ENCODE peak calls at places on chromosomes 12 and 14, in six cellular contexts. X is astrocyte of the spinal cord, T is lower lobe of right lung, G is HFF-Myc, C is tibial artery, V is cardiac muscle cell. S is an unnamed sample.

GRCh38 chr12:94590428-94590827 is 59.9 kb downstream of the TMCC3 start:
- DNase-seq in X (no peak), V (no peak), C (no peak), G (no peak), T (no peak), S (no peak)

GRCh38 chr14:31692376-31692781 is 131.2 kb downstream of the NUBPL start:
- DNase-seq in G (peak; percentile 31), C (no peak), T (no peak), X (peak; percentile 50), V (peak; percentile 25), S (no peak)

GRCh38 chr14:72845675-72846074 is 48.2 kb downstream of the DPF3 start:
- DNase-seq in X (no peak), C (no peak), G (no peak), T (no peak), V (no peak), S (no peak)

GRCh38 chr12:16555630-16556029 is 50.3 kb downstream of the LMO3 start:
- DNase-seq in G (no peak), C (no peak), V (peak; percentile 98), X (no peak), T (no peak), S (no peak)

GRCh38 chr14:68286667-68287066 is 467.1 kb downstream of the RAD51B start:
- DNase-seq in T (no peak), C (no peak), X (no peak), G (no peak), V (no peak), S (no peak)

GRCh38 chr12:76042147-76042546 is 10.6 kb upstream of the PHLDA1 start:
- DNase-seq in V (no peak), C (no peak), X (no peak), T (no peak), G (no peak), S (no peak)

GRCh38 chr12:113302925-113303640 is 31.8 kb downstream of the SLC8B1 start:
- DNase-seq in V (no peak), G (no peak), C (no peak), X (no peak), T (no peak), S (no peak)

GRCh38 chr12:57164966-57165365 is 17.5 kb upstream of the LRP1-AS start:
- DNase-seq in V (peak; percentile 56), T (no peak), C (no peak), X (peak; percentile 53), G (no peak), S (no peak)

GRCh38 chr12:30990776-30991175 is 64.2 kb downstream of the TSPAN11 start:
- DNase-seq in C (no peak), T (no peak), X (no peak), G (no peak), V (no peak), S (no peak)

GRCh38 chr12:130334937-130335336 is 2.8 kb upstream of the PIWIL1 start:
- DNase-seq in X (no peak), G (no peak), V (no peak), C (no peak), T (no peak), S (no peak)

GRCh38 chr14:34231626-34232025 is 230.4 kb downstream of the SPTSSA start:
- DNase-seq in C (no peak), V (no peak), T (no peak), G (no peak), X (peak; percentile 15), S (no peak)

GRCh38 chr14:72948481-72949138 is 22.3 kb downstream of the DCAF4 start:
- DNase-seq in C (peak; percentile 79), G (no peak), T (peak; percentile 67), X (peak; percentile 81), V (peak; percentile 75), S (no peak)

GRCh38 chr12:41899577-41899976 is 245.1 kb downstream of the GXYLT1 start:
- DNase-seq in C (no peak), V (no peak), T (no peak), X (no peak), G (no peak), S (no peak)

GRCh38 chr14:59905193-59905592 is 14.8 kb upstream of the LRRC9 start:
- DNase-seq in G (no peak), X (peak; percentile 38), T (no peak), V (no peak), C (no peak), S (no peak)

GRCh38 chr12:122747224-122748175 is 5.1 kb upstream of the DENR start:
- DNase-seq in V (no peak), C (peak; percentile 16), G (no peak), T (no peak), X (no peak), S (no peak)

GRCh38 chr12:27583057-27583797 is 59.2 kb downstream of the PPFIBP1 start:
- DNase-seq in T (no peak), V (peak; percentile 59), X (peak; percentile 54), C (no peak), G (no peak), S (no peak)

GRCh38 chr12:46941981-46942380 is 116.2 kb upstream of the SLC38A4 start:
- DNase-seq in T (no peak), G (no peak), C (no peak), V (no peak), X (no peak), S (no peak)

GRCh38 chr12:52221912-52222457 is 11.1 kb upstream of the KRT7 start:
- DNase-seq in C (peak; percentile 76), X (no peak), V (peak; percentile 62), T (no peak), G (no peak), S (peak; percentile 73)

GRCh38 chr12:130222519-130223255 is 60.4 kb downstream of the FZD10 start:
- DNase-seq in C (no peak), X (no peak), V (no peak), T (no peak), G (no peak), S (no peak)

GRCh38 chr14:69842671-69843407 is 36.4 kb upstream of the SMOC1 start:
- DNase-seq in X (no peak), G (no peak), T (no peak), V (no peak), C (no peak), S (no peak)

GRCh38 chr14:61797304-61797703 is 35.1 kb downstream of the SNAPC1 start:
- DNase-seq in X (no peak), T (no peak), C (no peak), V (no peak), G (no peak), S (no peak)

GRCh38 chr14:54537651-54538050 is 27.9 kb downstream of the CGRRF1 start:
- DNase-seq in C (no peak), T (no peak), G (no peak), V (no peak), X (no peak), S (no peak)

GRCh38 chr14:76644875-76645518 is 116.3 kb upstream of the VASH1 start:
- DNase-seq in G (no peak), V (peak; percentile 47), X (peak; percentile 5), T (no peak), C (no peak), S (no peak)
- TF ChIP-seq CTCF in G (peak; percentile 62), V (peak; percentile 66), X (peak; percentile 52), T (peak; percentile 33), C (peak; percentile 15), S (peak; percentile 10)

GRCh38 chr14:103085106-103086091 is 1.4 kb downstream of the LBHD2 start:
- DNase-seq in G (no peak), T (no peak), X (no peak), C (no peak), V (no peak), S (no peak)
- TF ChIP-seq CTCF in G (peak; percentile 56), T (no peak), X (peak; percentile 34), C (no peak), V (peak; percentile 36), S (no peak)

DNA sequence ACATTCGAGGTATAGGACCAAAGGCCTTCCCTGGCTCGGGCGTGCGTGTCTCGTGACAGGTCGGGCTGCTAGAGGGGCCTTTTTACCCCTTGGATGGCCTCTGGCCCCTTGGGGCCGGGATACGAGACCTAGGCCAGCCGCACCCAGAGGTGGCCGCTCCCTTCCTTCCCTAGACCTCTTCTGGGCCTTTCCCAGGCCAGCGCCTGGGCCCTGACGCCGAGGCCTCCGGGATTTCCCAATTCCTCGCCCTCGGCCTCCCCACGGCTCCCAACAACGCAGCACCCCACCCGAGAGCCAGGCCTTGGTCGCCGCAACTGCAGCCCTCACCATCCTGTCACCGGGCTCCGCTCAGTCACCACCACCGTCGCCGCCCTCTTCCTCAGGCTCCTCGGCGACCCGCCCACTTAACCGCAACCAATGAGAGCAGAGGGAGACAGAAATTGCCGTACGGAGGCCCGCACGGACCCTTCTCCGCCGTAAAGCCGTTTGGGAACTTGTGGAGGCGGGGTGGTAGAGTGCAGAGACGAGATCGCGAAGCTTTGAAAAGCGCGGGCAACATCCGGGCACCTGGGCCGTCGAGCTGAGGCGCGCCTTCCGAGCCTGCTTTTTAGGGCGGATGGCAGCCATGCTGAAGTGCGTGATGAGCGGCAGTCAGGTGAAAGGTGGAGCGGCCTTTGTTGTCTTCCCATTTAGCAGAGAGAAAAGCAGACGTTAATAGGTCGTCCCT is at the start of the genes RAD9B and VPS29:
- DNase-seq in T (peak; percentile 99), V (peak; percentile 98), G (peak; percentile 95), X (peak; percentile 98), C (peak; percentile 99), S (peak; percentile 98)
- TF ChIP-seq CTCF in T (no peak), V (no peak), G (no peak), X (no peak), C (no peak), S (no peak)

DNA sequence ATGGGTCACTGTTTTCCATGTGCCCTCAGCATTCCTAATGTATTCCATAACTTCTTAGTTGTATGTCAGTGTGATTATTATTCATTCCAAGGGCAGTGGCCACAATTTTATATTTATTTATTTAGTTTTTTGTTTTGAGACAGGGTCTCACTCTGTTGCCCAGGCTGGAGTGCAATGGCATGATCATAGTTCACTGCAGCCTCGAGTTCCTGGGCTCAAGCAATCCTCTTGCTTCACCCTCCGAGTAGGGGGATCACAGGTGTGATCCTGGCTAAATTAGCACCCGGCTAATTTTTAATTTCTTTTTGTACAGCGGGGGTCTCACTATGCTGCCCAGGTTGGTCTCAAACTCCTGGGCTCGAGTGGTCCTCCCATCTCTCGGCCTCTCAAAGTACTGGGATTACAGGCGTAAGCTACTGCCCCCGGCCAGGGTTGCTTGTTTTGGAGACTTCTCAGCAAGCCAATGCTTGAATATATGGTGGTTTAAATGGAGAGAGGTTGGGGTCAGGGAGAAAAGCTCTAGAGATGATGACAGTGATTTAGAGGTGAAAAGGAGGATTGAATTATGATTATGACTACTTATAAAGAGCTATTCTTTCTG is 7.6 kb downstream of the GPRC5A start:
- DNase-seq in V (no peak), T (no peak), C (no peak), G (no peak), X (no peak), S (no peak)
- TF ChIP-seq CTCF in V (no peak), T (no peak), C (no peak), G (no peak), X (no peak), S (no peak)

GRCh38 chr12:120225852-120226640 is 25.1 kb upstream of the RPLP0 start:
- DNase-seq in G (no peak), C (no peak), T (peak; percentile 85), X (no peak), V (no peak), S (no peak)
- TF ChIP-seq CTCF in G (no peak), C (no peak), T (peak; percentile 18), X (no peak), V (no peak), S (no peak)

S was measured in CD14-positive monocyte.